ENCODE peak calls at places on chromosomes 12 and 14, in six cellular contexts. O is right lobe of liver, R is endothelial cell, J is Peyer's patch, E is HepG2, T is pancreas. W is an unnamed sample.

GRCh38 chr12:132623072-132623869 is 4.7 kb downstream of the P2RX2 start:
- DNase-seq in O (no peak), R (no peak), J (no peak), E (no peak), T (no peak), W (no peak)

GRCh38 chr12:108772896-108773797 is 41.8 kb upstream of the CORO1C start:
- DNase-seq in O (no peak), R (no peak), J (no peak), E (no peak), T (no peak), W (no peak)

GRCh38 chr12:100484178-100484886 is 10.7 kb downstream of the NR1H4 start:
- DNase-seq in O (no peak), R (no peak), J (no peak), E (peak; percentile 47), T (no peak), W (no peak)

GRCh38 chr12:21774358-21775129 is at the start of gene KCNJ8:
- DNase-seq in O (peak; percentile 97), R (peak; percentile 51), J (no peak), E (no peak), T (peak; percentile 83), W (no peak)

GRCh38 chr14:94581127-94581999 is at the start of gene SERPINA5:
- DNase-seq in O (peak; percentile 96), R (peak; percentile 5), J (no peak), E (peak; percentile 83), T (peak; percentile 78), W (no peak)

GRCh38 chr12:78181544-78182162 is 351.0 kb downstream of the NAV3 start:
- DNase-seq in O (no peak), R (no peak), J (no peak), E (peak; percentile 2), T (no peak), W (no peak)

GRCh38 chr12:132385375-132385774 is 56.0 kb upstream of the GALNT9 start:
- DNase-seq in O (no peak), R (no peak), J (no peak), E (no peak), T (no peak), W (no peak)

GRCh38 chr12:128940090-128940888 is 87.0 kb downstream of the GLT1D1 start:
- DNase-seq in O (no peak), R (no peak), J (no peak), E (no peak), T (no peak), W (no peak)

GRCh38 chr14:101875726-101876268 is 88.6 kb upstream of the DYNC1H1 start:
- DNase-seq in O (no peak), R (no peak), J (no peak), E (no peak), T (no peak), W (no peak)

GRCh38 chr12:131855521-131856142 is 27.4 kb downstream of the MMP17 start:
- DNase-seq in O (no peak), R (no peak), J (peak; percentile 42), E (no peak), T (no peak), W (peak; percentile 78)

GRCh38 chr14:58298477-58298879 is at the start of gene ARID4A:
- DNase-seq in O (peak; percentile 92), R (no peak), J (peak; percentile 87), E (no peak), T (no peak), W (peak; percentile 85)

GRCh38 chr12:132327351-132328171 is 1.8 kb downstream of the GALNT9 start:
- DNase-seq in O (no peak), R (no peak), J (no peak), E (no peak), T (no peak), W (peak; percentile 80)

GRCh38 chr12:57241556-57242310 is 9.3 kb downstream of the STAC3 start:
- DNase-seq in O (no peak), R (no peak), J (peak; percentile 46), E (no peak), T (no peak), W (peak; percentile 92)

GRCh38 chr14:44372807-44373497 is 134.1 kb downstream of the FSCB start:
- DNase-seq in O (no peak), R (no peak), J (no peak), E (no peak), T (no peak), W (no peak)

GRCh38 chr14:100370003-100370402 is 46.9 kb downstream of the SLC25A47 start:
- DNase-seq in O (no peak), R (no peak), J (no peak), E (no peak), T (no peak), W (no peak)

GRCh38 chr14:52014601-52015267 is 25.4 kb downstream of the RTRAF start:
- DNase-seq in O (no peak), R (no peak), J (no peak), E (no peak), T (no peak), W (no peak)

GRCh38 chr14:52012635-52013034 is 23.3 kb downstream of the RTRAF start:
- DNase-seq in O (peak; percentile 59), R (no peak), J (no peak), E (no peak), T (peak; percentile 37), W (no peak)

GRCh38 chr14:52013984-52014600 is 24.7 kb downstream of the RTRAF start:
- DNase-seq in O (no peak), R (peak; percentile 45), J (no peak), E (no peak), T (no peak), W (no peak)

GRCh38 chr14:52018252-52018651 is 28.9 kb downstream of the RTRAF start:
- DNase-seq in O (no peak), R (no peak), J (no peak), E (no peak), T (no peak), W (no peak)

GRCh38 chr14:52015411-52016030 is 26.2 kb downstream of the RTRAF start:
- DNase-seq in O (no peak), R (peak; percentile 54), J (no peak), E (peak; percentile 8), T (no peak), W (no peak)
- TF ChIP-seq CTCF in O (peak; percentile 42), R (peak; percentile 14), J (no peak), E (peak; percentile 55), T (peak; percentile 12), W (peak; percentile 71)

GRCh38 chr12:49797452-49797782 is 30.8 kb downstream of the NCKAP5L start:
- DNase-seq in O (no peak), R (no peak), J (no peak), E (no peak), T (no peak), W (no peak)

GRCh38 chr12:49798934-49799333 is 29.3 kb downstream of the NCKAP5L start:
- DNase-seq in O (no peak), R (no peak), J (no peak), E (no peak), T (no peak), W (no peak)

GRCh38 chr12:49798248-49798647 is 30.0 kb downstream of the NCKAP5L start:
- DNase-seq in O (no peak), R (no peak), J (no peak), E (no peak), T (no peak), W (peak; percentile 79)

GRCh38 chr12:49801141-49802063 is 26.8 kb downstream of the NCKAP5L start:
- DNase-seq in O (no peak), R (no peak), J (no peak), E (no peak), T (no peak), W (peak; percentile 70)

DNA sequence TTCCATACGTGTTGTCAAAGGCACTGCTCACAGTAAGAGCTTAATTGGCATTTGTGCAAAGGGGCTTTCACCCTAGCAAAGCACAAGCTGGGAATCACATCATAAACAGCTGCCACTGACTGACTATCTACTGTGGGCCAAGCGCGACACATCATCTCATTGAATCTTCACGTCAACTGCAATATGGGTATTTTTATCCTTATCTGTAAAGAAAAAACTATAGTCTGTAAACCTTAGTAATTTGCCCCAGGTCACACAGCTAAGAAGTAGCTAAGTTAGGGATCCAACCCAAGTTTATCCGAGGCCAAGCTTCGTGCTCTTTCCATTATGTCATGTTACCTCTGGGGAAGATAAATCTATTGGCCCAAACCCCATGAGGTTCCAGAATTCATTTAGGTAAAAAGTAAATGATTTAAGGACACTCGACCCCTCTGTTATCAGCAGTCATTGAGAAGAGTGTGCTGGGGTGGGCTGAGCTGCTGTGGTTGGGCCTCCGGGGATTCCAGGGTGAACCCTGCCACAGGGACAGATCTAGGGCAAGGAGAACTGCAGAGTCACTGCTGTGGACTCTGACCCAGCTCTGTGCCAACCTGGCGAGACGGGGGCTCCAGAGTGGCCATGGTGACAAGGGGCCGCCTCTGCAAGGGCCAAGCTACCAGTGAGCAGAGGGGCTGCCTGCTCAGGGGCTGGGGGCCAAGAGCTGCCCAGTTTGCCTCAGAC is 27.6 kb downstream of the NCKAP5L start:
- DNase-seq in O (peak; percentile 71), R (no peak), J (no peak), E (peak; percentile 26), T (no peak), W (peak; percentile 72)
- TF ChIP-seq CTCF in O (no peak), R (no peak), J (no peak), E (no peak), T (no peak), W (no peak)

GRCh38 chr12:123389560-123390351 is 5.8 kb downstream of the KMT5A start:
- DNase-seq in O (peak; percentile 82), R (peak; percentile 28), J (peak; percentile 83), E (peak; percentile 45), T (peak; percentile 55), W (no peak)
- TF ChIP-seq CTCF in O (no peak), R (no peak), J (no peak), E (no peak), T (no peak), W (peak; percentile 29)

GRCh38 chr14:59897757-59898383 is 22.1 kb upstream of the LRRC9 start:
- DNase-seq in O (no peak), R (peak; percentile 53), J (no peak), E (peak; percentile 30), T (peak; percentile 3), W (no peak)
- TF ChIP-seq CTCF in O (peak; percentile 65), R (peak; percentile 55), J (no peak), E (peak; percentile 79), T (peak; percentile 15), W (peak; percentile 58)

DNA sequence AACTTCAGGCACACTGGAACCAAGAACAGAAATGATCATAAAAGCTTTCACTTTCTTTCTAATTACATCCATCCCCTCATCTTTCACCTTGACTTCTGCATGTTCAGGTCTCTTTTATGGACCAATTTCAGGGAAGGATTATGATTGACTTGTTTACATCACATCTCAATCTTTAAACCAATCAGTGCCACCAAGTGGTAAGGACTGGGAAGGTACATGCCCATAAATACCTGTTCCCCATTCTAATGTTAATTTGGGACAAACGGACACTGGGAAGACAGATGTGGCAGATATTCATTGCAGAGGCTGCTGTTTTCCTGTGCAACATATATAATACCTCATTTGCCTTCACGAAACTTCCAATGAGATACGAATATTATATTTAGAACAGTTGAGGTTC is 978.1 kb downstream of the GALC start:
- DNase-seq in O (no peak), R (no peak), J (no peak), E (no peak), T (no peak), W (no peak)
- TF ChIP-seq CTCF in O (no peak), R (peak; percentile 21), J (no peak), E (peak; percentile 36), T (no peak), W (no peak)

GRCh38 chr12:79935021-79935623 is at the start of gene PPP1R12A:
- DNase-seq in O (peak; percentile 99), R (peak; percentile 97), J (peak; percentile 97), E (peak; percentile 93), T (peak; percentile 95), W (peak; percentile 99)
- TF ChIP-seq CTCF in O (no peak), R (no peak), J (no peak), E (peak; percentile 34), T (no peak), W (peak; percentile 44)